ENCODE peak calls at places on chromosomes 11 and 22, in four cellular contexts. V is HCT116, N is PC-3, A is GM23338. Y is an unnamed sample.

GRCh38 chr11:2690261-2690575 is 9.6 kb downstream of the KCNQ1OT1 start:
- DNase-seq in A (no peak), N (no peak), V (no peak), Y (no peak)

GRCh38 chr11:44766112-44766971 is 39.6 kb downstream of the TSPAN18 start:
- DNase-seq in N (no peak), V (no peak), A (peak; percentile 46), Y (no peak)

GRCh38 chr11:126114486-126115252 is 52.0 kb upstream of the CDON start:
- DNase-seq in N (no peak), V (no peak), A (no peak), Y (peak; percentile 30)

GRCh38 chr11:3984896-3985295 is 109.7 kb upstream of the RRM1 start:
- DNase-seq in N (no peak), V (no peak), A (peak; percentile 63), Y (no peak)

GRCh38 chr11:103637250-103637649 is 399.2 kb upstream of the DDI1 start:
- DNase-seq in A (peak; percentile 5), N (peak; percentile 29), V (no peak), Y (no peak)

GRCh38 chr11:56214537-56214936 is 19.5 kb downstream of the OR5T2 start:
- DNase-seq in N (no peak), V (no peak), A (no peak), Y (no peak)

GRCh38 chr11:91374794-91375193 is 849.8 kb upstream of the FAT3 start:
- DNase-seq in N (no peak), V (no peak), A (no peak), Y (no peak)

GRCh38 chr11:45224766-45225165 is 61.4 kb downstream of the SYT13 start:
- DNase-seq in N (no peak), A (no peak), V (no peak), Y (no peak)

GRCh38 chr11:9095421-9095820 is 4.0 kb upstream of the SCUBE2 start:
- DNase-seq in N (no peak), V (no peak), A (peak; percentile 35), Y (no peak)

GRCh38 chr22:39179841-39180335 is 27.4 kb upstream of the CBX7 start:
- DNase-seq in N (no peak), A (peak; percentile 66), V (no peak), Y (no peak)

GRCh38 chr11:10350341-10350740 is 45.5 kb downstream of the ADM start:
- DNase-seq in A (peak; percentile 86), N (peak; percentile 87), V (peak; percentile 80), Y (peak; percentile 57)

GRCh38 chr11:83284501-83285051 is 1.6 kb downstream of the CCDC90B start:
- DNase-seq in A (no peak), N (no peak), V (no peak), Y (no peak)

GRCh38 chr11:6757373-6757967 is 14.3 kb downstream of the OR2AG2 start:
- DNase-seq in V (peak; percentile 32), A (peak; percentile 81), N (peak; percentile 58), Y (no peak)

GRCh38 chr11:97361812-97362378 is 972.1 kb downstream of the JRKL start:
- DNase-seq in A (no peak), N (peak; percentile 81), V (no peak), Y (peak; percentile 47)

GRCh38 chr11:2096919-2097301 is 42.3 kb downstream of the IGF2 start:
- DNase-seq in V (no peak), N (no peak), A (peak; percentile 21), Y (no peak)

GRCh38 chr11:28420099-28420498 is 311.9 kb downstream of the METTL15 start:
- DNase-seq in V (no peak), A (no peak), N (peak; percentile 10), Y (no peak)

GRCh38 chr11:73866586-73866996 is 10.1 kb downstream of the COA4 start:
- DNase-seq in N (peak; percentile 76), A (no peak), V (peak; percentile 12), Y (no peak)

GRCh38 chr11:44207292-44207691 is 102.6 kb downstream of the ALX4 start:
- DNase-seq in N (no peak), A (no peak), V (no peak), Y (no peak)

GRCh38 chr11:106697058-106697457 is 321.2 kb downstream of the GUCY1A2 start:
- DNase-seq in N (peak; percentile 50), A (no peak), V (no peak), Y (peak; percentile 60)

GRCh38 chr22:48084041-48084748 is 1321.7 kb downstream of the TBC1D22A start:
- DNase-seq in V (no peak), N (no peak), A (no peak), Y (no peak)

GRCh38 chr11:91742155-91742554 is 482.5 kb upstream of the FAT3 start:
- DNase-seq in N (no peak), V (no peak), A (peak; percentile 21), Y (no peak)

GRCh38 chr11:2400761-2401435 is 348 bp downstream of the TSSC4 start:
- DNase-seq in N (no peak), A (no peak), V (no peak), Y (no peak)

GRCh38 chr22:21568207-21569075 is 927 bp downstream of the UBE2L3 start:
- DNase-seq in N (no peak), A (peak; percentile 50), V (no peak), Y (no peak)

GRCh38 chr22:22710719-22711531 is 66.5 kb downstream of the GGTLC2 start:
- DNase-seq in V (no peak), N (peak; percentile 71), A (peak; percentile 70), Y (no peak)

GRCh38 chr11:47413908-47414684 is 5.7 kb downstream of the SLC39A13 start:
- DNase-seq in N (no peak), A (no peak), V (no peak), Y (no peak)

GRCh38 chr11:112837162-112837826 is 123.9 kb upstream of the NCAM1 start:
- DNase-seq in A (peak; percentile 32), N (peak; percentile 9), V (peak; percentile 6), Y (no peak)

GRCh38 chr11:35967042-35967441 is 23.2 kb downstream of the LDLRAD3 start:
- DNase-seq in N (no peak), V (no peak), A (no peak), Y (no peak)

GRCh38 chr22:46425011-46425410 is 89.5 kb downstream of the TRMU start:
- DNase-seq in V (no peak), N (peak; percentile 91), A (no peak), Y (no peak)

GRCh38 chr11:8814209-8814922 is 96.6 kb upstream of the AKIP1 start:
- DNase-seq in V (no peak), A (no peak), N (peak; percentile 70), Y (peak; percentile 92)

GRCh38 chr11:97772696-97773095 is 1248.1 kb upstream of the CNTN5 start:
- DNase-seq in A (no peak), N (no peak), V (no peak), Y (no peak)

GRCh38 chr22:30668306-30668655 is 606 bp upstream of the DUSP18 start:
- DNase-seq in A (no peak), V (peak; percentile 4), N (no peak), Y (no peak)

GRCh38 chr11:48014917-48015316 is 34.6 kb downstream of the PTPRJ start:
- DNase-seq in A (no peak), N (no peak), V (no peak), Y (no peak)

DNA sequence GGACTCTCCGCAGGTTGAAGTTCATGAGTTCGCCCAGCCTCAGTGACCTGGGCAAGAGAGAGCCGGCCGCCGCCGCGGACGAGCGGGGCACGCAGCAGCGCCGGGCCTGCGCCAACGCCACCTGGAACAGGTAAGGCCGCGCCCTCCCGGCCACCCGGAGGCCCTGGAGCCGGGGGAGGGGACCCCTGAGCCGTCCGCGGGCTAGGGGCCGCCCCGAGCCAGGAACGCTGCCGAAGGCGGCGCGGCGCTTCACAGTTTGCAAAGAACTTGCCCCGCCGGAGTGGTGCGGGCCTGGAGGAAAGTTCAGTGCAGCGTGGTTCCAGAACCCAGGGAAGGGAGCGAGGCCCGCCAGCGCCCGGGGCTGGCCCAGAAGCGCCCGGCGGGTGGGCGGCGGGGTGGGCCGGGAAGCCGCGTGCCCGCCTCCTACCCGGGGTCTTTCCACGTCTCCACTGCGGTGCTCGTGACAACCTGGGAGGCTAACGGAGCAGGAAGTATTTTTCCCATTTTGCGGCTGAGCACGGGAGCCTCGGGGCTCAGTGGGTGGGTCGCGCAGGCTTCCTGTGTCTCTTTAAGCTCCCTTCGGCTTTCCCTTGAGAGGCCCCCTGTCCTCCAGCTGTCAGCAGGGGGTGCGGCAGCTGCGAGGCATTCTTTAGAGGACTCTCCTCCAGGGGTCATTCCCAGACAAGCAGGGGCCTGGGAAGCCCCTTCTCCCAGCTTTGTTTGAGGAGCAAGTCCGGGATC is 645 bp downstream of the PRR5 start:
- DNase-seq in N (peak; percentile 15), V (no peak), A (peak; percentile 78), Y (peak; percentile 59)
- TF ChIP-seq EZH2 in N (no peak), V (no peak), A (no peak), Y (no peak)

DNA sequence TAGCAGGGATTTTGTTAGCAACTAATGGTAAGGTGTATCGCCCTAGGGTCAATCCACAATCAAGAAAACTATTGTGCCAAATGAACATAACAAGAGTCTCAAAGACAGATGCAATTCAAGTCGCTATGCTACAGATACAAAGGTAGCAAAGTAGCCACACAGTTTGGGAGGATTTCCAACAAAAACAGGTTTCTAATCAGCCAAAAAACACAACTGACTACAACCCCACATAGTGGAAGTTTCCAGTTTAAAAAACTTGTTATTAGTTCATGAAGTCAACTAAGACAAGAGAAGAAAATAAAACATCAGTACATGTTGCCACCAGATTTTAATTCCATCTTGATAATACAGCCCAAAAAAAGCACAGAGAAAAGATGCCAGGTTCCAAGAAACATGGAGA is 38.0 kb downstream of the MYH9 start:
- DNase-seq in V (no peak), N (no peak), A (no peak), Y (no peak)
- H3K4me1 ChIP-seq in V (peaks cover 44% of the 10 kb centered on the region), N (peaks cover 32% of the 10 kb centered on the region), A (peaks cover 33% of the 10 kb centered on the region), Y (peaks cover 22% of the 10 kb centered on the region)

DNA sequence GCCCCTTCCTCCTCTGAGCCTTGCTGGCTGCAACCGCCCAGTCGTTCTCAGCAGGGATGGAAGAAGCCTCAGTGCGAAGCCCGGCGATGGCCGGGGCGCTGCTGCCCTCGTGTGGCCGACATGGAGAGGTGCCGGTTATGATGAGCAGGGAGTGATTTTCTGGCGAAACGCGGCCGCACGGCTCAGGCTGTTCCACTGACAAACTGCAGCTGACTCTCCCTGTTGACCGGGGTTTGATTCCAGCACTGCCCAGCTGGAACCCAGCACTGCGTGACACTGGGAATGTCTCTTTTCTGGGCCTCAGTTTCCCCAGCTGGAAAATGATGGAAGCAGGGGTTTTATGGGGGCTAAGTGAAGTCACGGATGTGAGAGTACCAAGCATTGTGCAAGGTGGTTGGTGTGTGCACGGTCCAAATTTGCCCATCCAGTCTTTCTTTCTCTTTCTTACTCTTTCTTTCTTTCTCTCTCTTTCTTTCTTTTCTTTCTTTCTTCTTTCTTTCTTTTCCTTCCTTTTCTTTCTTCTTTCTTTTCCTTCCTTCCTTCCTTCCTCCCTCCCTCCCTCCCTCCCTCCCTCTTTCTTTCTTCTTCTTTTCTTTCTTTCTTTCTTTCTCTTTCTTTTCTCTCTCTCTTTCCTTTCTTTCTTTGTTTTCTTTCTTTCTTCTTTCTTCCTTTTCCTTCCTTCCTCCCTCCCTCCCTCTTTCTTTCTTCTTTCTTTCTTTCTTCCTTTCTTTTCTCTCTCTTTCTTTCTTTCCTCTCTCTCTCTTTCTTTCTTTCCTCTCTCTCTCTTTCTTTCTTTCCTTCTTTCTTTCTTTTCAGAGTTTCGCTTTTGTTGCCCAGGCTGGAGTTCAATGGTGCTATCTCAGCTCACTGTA is 25.8 kb upstream of the MPPED1 start:
- DNase-seq in V (peak; percentile 32), N (peak; percentile 64), A (peak; percentile 88), Y (peak; percentile 48)
- TF ChIP-seq EZH2 in V (no peak), N (no peak), A (no peak), Y (no peak)

GRCh38 chr11:576791-577610 is 731 bp downstream of the PHRF1 start:
- DNase-seq in V (no peak), N (no peak), A (no peak), Y (no peak)
- H3K4me1 ChIP-seq in V (peaks cover 12% of the 10 kb centered on the region), N (peaks cover 24% of the 10 kb centered on the region), A (peaks cover 10% of the 10 kb centered on the region), Y (peaks cover 16% of the 10 kb centered on the region)

Y was measured in PC-9.